ENCODE peak calls at places on chromosomes 7 and 10, in six cellular contexts. T is left ventricle myocardium inferior, A is upper lobe of right lung, W is adipocyte, G is cardiac muscle cell, P is neural progenitor cell. Y is an unnamed sample. For H3K9me3, the result is how much of the 10 kb centered on the place peaks cover.

GRCh38 chr7:54166419-54166818 is 375.8 kb upstream of the VSTM2A start:
- DNase-seq in T (no peak), A (no peak), W (no peak), G (no peak), P (no peak), Y (no peak)

GRCh38 chr7:23742051-23742450 is 32.0 kb downstream of the STK31 start:
- DNase-seq in T (no peak), A (no peak), W (no peak), G (no peak), P (no peak), Y (no peak)

GRCh38 chr7:67463983-67464382 is 467.4 kb downstream of the TYW1 start:
- DNase-seq in T (no peak), A (no peak), W (no peak), G (no peak), P (no peak), Y (no peak)

GRCh38 chr10:126854726-126855125 is 50.5 kb upstream of the DOCK1 start:
- DNase-seq in T (no peak), A (no peak), W (no peak), G (no peak), P (no peak), Y (no peak)

GRCh38 chr10:131790021-131790420 is 110.8 kb upstream of the PPP2R2D start:
- DNase-seq in T (no peak), A (no peak), W (no peak), G (no peak), P (no peak), Y (peak)

GRCh38 chr7:103851357-103851756 is 138.1 kb downstream of the RELN start:
- DNase-seq in T (no peak), A (no peak), W (peak), G (peak), P (peak), Y (no peak)

GRCh38 chr7:130008941-130009847 is 42.0 kb downstream of the ZC3HC1 start:
- DNase-seq in T (no peak), A (peak), W (peak), G (no peak), P (no peak), Y (no peak)

GRCh38 chr7:754531-755420 is 27.7 kb upstream of the PRKAR1B start:
- DNase-seq in T (no peak), A (peak), W (no peak), G (no peak), P (no peak), Y (no peak)

GRCh38 chr7:36084485-36085091 is 68.5 kb upstream of the EEPD1 start:
- DNase-seq in T (no peak), A (no peak), W (peak), G (peak), P (peak), Y (peak)

GRCh38 chr7:69800495-69800894 is 202.2 kb downstream of the AUTS2 start:
- DNase-seq in T (no peak), A (no peak), W (no peak), G (peak), P (no peak), Y (no peak)

GRCh38 chr10:26737730-26738129 is 40.2 kb downstream of the PDSS1 start:
- DNase-seq in T (no peak), A (no peak), W (no peak), G (no peak), P (no peak), Y (no peak)

GRCh38 chr7:81611805-81612204 is 158.0 kb downstream of the HGF start:
- DNase-seq in T (no peak), A (no peak), W (no peak), G (no peak), P (no peak), Y (no peak)

GRCh38 chr7:133364959-133365680 is 112.2 kb downstream of the EXOC4 start:
- DNase-seq in T (no peak), A (no peak), W (peak), G (no peak), P (no peak), Y (no peak)

GRCh38 chr10:116120688-116121087 is 152.3 kb downstream of the GFRA1 start:
- DNase-seq in T (no peak), A (no peak), W (no peak), G (peak), P (peak), Y (peak)

GRCh38 chr7:91397612-91398011 is 133.4 kb downstream of the FZD1 start:
- DNase-seq in T (no peak), A (no peak), W (no peak), G (no peak), P (no peak), Y (no peak)
- H3K9me3 ChIP-seq in T (under half), A (under half), W (under half), G (under half), P (under half), Y (under half)

DNA sequence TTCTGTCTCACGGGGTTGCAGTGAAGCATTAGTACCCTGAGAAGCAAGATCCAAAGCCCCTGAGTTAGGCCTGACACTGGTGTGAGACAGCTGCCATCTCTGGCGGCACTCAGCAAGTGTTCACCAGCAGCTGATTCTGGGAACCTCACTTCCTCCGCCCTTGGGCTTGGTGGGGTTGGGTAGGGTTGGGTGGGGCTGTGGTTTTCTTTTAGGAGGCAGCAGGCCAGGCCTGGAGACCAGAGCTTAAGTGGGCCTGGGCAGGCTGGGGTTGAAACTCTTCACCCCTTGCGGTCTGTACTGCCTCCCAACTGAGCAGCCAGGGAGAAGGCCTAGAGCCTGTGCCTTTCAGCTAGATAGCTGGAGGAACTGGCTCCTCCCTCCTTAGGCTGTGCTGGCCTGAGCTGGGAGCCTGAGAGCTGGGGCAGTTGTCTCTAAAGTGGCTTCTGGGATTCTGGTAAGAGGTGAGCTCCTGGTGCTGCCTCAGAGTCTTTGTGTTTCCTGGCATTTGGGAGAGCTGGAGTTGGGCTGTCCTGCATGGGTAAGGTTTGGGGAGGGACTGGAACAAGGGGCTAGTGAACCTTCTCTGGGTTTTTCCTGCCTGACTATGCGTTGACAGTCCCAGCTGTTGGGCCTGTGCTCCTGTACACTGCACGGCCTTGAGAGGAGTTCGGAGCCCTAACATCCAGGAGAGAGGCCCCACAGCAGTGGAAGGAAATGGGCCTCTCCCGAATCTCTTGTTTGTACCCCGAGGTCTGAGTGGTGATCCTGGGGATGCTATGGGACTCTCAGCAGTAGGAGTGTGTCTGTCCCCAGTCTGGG is 5.1 kb downstream of the TSPAN14 start:
- DNase-seq in T (peak), A (peak), W (peak), G (no peak), P (peak), Y (no peak)
- H3K4me3 ChIP-seq in T (peak), A (peak), W (peak), G (no peak), P (no peak), Y (no peak)

DNA sequence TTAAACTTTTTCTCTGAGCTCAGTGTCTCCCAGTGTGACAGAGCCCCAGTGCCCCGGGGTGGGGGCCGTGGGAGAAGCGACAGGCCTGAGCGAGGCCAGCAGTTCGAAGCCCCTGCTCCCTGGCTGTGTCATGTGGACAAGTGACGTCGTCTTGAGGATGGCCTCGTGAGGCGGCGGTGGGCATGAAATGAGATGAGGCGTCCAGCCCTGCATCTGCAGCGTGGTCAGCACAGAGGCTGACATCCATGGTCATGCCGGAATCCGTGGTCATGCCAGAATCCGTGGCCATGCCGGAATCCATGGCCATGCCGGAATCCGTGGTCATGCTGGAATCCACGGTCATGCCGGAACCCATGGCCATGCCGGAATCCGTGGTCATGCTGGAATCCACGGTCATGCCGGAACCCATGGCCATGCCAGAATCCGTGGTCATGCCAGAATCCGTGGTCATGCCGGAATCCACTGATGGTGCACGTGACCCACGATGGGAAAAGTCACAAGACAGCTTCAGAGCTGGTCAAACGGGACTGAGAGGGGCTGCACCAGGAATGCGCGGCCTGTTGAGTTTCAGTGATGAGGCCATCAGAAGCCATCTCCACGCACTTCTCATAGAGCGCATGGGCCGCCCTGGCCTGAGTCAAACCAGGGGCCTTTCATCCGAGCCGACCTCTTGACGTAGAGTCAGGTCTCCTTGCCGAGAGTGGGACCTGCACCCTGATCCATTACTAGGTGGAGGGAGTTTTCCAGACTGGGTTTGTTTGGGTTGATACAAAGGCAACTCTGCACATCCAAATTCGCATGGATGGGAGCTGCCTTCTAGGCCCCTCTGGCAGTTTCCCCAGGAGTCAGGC is 342.5 kb downstream of the PTPRN2 start:
- DNase-seq in T (no peak), A (peak), W (no peak), G (no peak), P (no peak), Y (no peak)
- H3K9me3 ChIP-seq in T (under half), A (under half), W (under half), G (under half), P (under half), Y (under half)

DNA sequence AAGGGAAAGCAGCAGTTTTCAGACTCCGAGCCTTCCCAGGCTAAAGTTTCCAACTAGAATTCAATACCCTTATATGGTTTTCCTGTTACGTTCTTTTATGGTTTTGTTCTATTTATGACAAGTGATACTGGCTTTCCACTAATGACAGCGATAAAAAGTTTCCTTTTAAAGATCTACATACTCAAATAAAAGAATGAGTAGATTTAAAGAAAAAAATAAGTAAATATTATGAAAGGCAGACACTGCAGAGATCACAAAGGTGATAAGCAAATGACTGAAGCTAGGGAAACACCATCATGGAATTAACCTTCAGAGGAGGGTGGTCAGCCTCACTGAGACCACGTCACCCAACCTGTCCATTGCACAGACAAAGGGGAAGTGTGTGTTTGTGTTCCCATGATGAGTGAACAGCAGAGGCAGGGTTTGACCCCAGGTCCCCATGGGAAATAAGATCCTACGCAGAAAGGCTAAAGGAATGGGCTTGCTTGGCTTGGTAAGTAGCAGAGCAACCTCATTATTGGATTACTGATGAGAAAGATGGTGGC is 4.0 kb downstream of the VSIR start:
- DNase-seq in T (no peak), A (no peak), W (peak), G (no peak), P (no peak), Y (no peak)
- H3K4me3 ChIP-seq in T (peak), A (peak), W (peak), G (no peak), P (no peak), Y (no peak)

GRCh38 chr7:6680146-6680545 is 26.6 kb downstream of the ZNF12 start:
- DNase-seq in T (no peak), A (no peak), W (no peak), G (no peak), P (no peak), Y (no peak)

GRCh38 chr7:6675807-6676405 is 30.8 kb downstream of the ZNF12 start:
- DNase-seq in T (no peak), A (no peak), W (no peak), G (no peak), P (no peak), Y (no peak)
- H3K9me3 ChIP-seq in T (half or more), A (half or more), W (half or more), G (under half), P (half or more), Y (under half)

DNA sequence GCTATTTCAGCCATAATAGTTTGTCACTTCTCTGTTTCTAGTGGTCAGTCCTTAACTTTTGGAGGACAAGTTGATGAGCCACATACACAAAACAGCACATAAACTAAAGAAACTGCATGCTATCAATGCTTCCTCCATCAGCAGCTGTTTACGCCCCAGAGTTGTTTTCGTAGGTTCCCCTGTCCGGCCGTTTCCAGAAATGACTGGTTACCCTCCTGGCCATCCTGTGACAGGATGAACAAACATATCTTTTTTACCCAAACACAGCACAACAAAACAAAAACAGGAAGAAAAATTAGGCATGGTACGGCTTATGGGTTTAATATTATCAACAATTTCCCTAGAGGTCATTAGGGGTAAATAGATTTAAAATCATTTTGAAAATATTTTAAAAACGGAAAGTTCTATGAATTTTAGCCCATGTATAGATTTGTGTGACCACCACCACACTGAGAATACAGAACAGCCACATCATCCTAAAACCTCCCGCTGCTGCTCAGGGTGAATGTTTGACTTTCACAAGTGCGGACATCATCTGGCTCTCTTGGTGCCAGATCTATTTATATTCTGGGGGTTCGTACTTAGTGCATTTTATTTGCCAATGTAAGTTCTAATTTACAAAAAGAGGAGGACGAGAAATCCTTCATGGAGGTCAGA is 74.9 kb downstream of the HIPK2 start:
- DNase-seq in T (no peak), A (no peak), W (no peak), G (no peak), P (no peak), Y (no peak)
- H3K4me3 ChIP-seq in T (peak), A (no peak), W (no peak), G (no peak), P (no peak), Y (no peak)

DNA sequence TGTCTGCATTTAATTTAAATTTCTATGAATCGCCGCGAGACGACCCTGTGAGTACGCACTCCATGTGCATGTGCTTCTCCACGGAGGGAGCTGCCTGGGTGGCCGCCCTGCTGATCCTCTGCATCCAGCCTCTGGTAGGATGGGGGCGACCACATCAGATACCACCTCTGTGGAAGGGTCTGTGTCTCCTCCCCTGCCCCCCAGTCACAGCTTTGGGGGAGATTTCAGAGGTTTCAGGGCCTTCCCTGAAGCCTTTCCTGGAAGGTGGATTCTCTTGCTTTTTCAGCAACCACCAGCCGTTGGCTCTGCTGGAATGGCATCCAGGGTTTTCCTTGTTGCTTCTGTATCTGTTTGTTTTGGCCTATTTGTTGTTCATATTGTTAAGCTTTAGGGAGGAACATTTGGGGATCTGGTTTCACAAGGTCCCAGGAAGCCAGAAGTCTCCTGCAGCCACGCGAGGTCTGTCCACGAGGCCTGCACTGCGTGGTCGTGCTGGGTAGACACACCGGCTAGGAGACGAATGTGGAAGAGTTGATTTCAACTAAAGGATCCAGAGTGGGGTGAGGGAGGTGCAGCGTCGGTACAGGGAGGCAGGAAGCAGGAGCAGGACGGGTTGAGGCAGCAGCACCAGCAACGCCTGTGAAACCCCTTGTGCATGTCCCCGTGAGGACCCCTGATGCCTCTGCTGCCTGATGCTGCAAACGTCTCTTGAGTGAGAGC is 329.1 kb downstream of the PTPRN2 start:
- DNase-seq in T (no peak), A (peak), W (no peak), G (no peak), P (no peak), Y (no peak)
- H3K9me3 ChIP-seq in T (under half), A (under half), W (under half), G (under half), P (under half), Y (under half)

DNA sequence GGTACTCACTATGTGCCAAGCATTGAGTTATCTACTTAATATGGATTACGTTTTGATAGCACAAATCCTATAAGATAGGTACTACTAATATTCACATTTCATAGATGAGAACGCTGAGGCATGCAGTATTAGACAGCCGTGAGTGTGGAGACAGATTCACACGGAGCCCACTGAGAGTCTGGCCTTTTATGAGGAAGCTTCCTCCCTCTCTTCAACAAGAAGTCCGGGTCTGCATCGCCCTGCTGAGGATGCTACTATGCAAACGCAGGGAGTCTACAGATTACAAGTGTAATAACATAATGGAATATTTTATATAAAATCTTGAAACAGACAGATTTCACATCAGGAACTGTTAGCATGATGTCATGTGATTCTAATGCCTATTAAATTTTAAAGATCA is 255.9 kb upstream of the GLI3 start:
- DNase-seq in T (no peak), A (no peak), W (no peak), G (no peak), P (no peak), Y (no peak)
- H3K4me3 ChIP-seq in T (peak), A (peak), W (peak), G (peak), P (peak), Y (no peak)

GRCh38 chr7:65471587-65471986 is 97.9 kb downstream of the ZNF92 start:
- DNase-seq in T (no peak), A (no peak), W (no peak), G (no peak), P (no peak), Y (no peak)

GRCh38 chr7:65475734-65476319 is 102.2 kb downstream of the ZNF92 start:
- DNase-seq in T (no peak), A (no peak), W (no peak), G (no peak), P (no peak), Y (no peak)

GRCh38 chr7:65475040-65475726 is 101.5 kb downstream of the ZNF92 start:
- DNase-seq in T (no peak), A (no peak), W (no peak), G (no peak), P (no peak), Y (no peak)

GRCh38 chr7:65477326-65477725 is 103.7 kb downstream of the ZNF92 start:
- DNase-seq in T (no peak), A (no peak), W (peak), G (peak), P (peak), Y (peak)
- H3K9me3 ChIP-seq in T (under half), A (under half), W (under half), G (under half), P (under half), Y (under half)

GRCh38 chr7:87060288-87060537 is 759 bp upstream of the ELAPOR2 start:
- DNase-seq in T (no peak), A (no peak), W (no peak), G (no peak), P (no peak), Y (no peak)
- H3K4me3 ChIP-seq in T (peak), A (peak), W (peak), G (peak), P (peak), Y (no peak)